ENCODE peak calls at places on chromosomes 11 and 22, in seven cellular contexts. D, L, Q, O, C, K and W are unnamed samples.

GRCh38 chr22:37951305-37951704 is 2.1 kb downstream of the C22orf23 start:
- DNase-seq in D (no peak), Q (no peak), C (no peak), K (no peak), O (no peak), L (no peak), W (no peak)

GRCh38 chr11:120805960-120806555 is 217.8 kb upstream of the TBCEL start:
- DNase-seq in C (no peak), L (no peak), D (peak), Q (no peak), O (no peak), K (no peak), W (no peak)

GRCh38 chr22:41501209-41501608 is 32.3 kb downstream of the ACO2 start:
- DNase-seq in Q (no peak), D (peak), O (no peak), L (no peak), C (no peak), K (peak), W (peak)

GRCh38 chr11:88206746-88207145 is 31.5 kb upstream of the RAB38 start:
- DNase-seq in C (no peak), O (no peak), D (peak), K (no peak), Q (no peak), L (no peak), W (no peak)

GRCh38 chr11:78789365-78789764 is 214.7 kb upstream of the NARS2 start:
- DNase-seq in L (no peak), Q (no peak), D (no peak), O (peak), C (no peak), K (no peak), W (no peak)

GRCh38 chr22:41983516-41983915 is 14.3 kb downstream of the SEPTIN3 start:
- DNase-seq in Q (no peak), K (no peak), D (no peak), O (no peak), C (peak), L (no peak), W (no peak)

GRCh38 chr11:8233691-8234424 is 29.8 kb downstream of the LMO1 start:
- DNase-seq in D (no peak), K (no peak), O (peak), L (no peak), C (no peak), Q (peak), W (no peak)

GRCh38 chr22:42367980-42368378 is 64.2 kb downstream of the NFAM1 start:
- DNase-seq in K (no peak), Q (no peak), O (no peak), C (no peak), L (no peak), D (no peak), W (no peak)

GRCh38 chr22:24436553-24436952 is 9.2 kb downstream of the ADORA2A start:
- DNase-seq in Q (no peak), L (no peak), O (no peak), C (no peak), D (no peak), K (no peak), W (no peak)

GRCh38 chr22:22049684-22050083 is 67.1 kb upstream of the TOP3B start:
- DNase-seq in C (no peak), K (no peak), O (no peak), D (no peak), Q (no peak), L (no peak), W (no peak)

GRCh38 chr11:104879514-104880190 is 18.6 kb downstream of the CASP12 start:
- DNase-seq in C (no peak), D (no peak), O (no peak), K (no peak), L (no peak), Q (no peak), W (no peak)
- TF ChIP-seq CTCF in C (no peak), D (no peak), O (no peak), K (no peak), L (no peak), Q (no peak), W (no peak)

DNA sequence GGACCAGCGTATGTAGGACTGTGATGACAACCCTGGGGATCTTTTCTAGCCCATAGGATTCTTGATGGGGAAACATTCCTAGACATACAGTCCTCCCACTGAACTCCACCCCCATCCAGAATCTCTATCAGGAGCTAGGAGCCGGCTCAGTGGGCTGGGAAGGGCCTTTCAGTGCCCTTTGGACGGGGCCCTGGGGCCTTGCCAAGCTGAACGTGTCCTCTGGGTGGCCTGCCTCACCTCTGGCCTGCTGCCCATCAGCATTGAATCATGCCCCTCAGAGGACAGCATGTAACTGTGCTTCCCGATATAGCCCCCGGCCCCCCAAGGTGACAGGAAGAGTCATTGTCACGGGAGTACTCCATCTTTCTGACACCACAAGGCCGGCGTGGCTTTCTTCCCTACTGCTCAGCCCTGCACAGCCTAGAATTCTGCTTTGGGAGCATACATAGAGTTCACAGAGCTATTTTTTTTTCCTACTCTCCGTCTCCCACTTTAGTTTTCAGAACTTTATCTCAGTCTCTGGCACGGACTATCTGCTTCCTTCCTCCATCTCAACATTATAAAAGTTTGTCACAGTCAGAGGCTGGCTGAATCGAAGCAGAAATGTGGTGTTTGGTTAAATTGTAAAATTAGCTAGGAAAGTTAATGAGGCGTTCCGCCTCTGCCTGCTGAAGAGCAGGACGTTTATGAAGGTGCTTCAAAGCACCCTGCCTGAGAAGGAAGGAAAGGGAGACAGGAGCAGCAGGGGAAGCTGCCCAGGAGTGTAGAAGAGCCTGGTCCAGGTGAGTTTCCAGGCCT is 111.9 kb downstream of the ZBTB16 start:
- DNase-seq in L (peak), K (no peak), C (no peak), D (no peak), Q (no peak), O (peak), W (no peak)
- TF ChIP-seq CTCF in L (no peak), K (no peak), C (no peak), D (no peak), Q (no peak), O (no peak), W (no peak)

DNA sequence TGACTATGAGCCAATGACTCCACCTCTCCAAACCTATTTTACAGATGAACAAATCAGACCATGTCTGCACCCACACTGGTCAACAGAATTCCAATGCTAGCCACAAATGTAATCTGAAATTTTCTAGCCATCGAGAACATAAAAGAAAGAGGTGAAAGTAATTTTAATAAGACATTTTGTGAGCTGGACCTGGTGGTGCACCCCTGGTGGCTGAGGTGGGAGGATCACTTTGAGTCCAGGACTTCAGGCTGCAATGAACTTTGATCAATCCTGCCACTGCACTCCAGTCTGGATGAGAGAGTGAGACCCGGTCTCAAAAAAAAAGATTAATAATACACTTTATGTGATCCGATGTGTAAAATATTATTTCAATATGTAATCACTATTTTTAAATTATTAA is 9.4 kb upstream of the RNF185 start:
- DNase-seq in Q (no peak), K (no peak), O (no peak), C (no peak), L (no peak), D (peak), W (no peak)
- TF ChIP-seq CTCF in Q (peak), K (peak), O (peak), C (peak), L (no peak), D (peak), W (no peak)

GRCh38 chr11:107606122-107606521 is 15.2 kb downstream of the ELMOD1 start:
- DNase-seq in Q (no peak), L (no peak), D (peak), O (no peak), K (no peak), C (no peak), W (no peak)
- TF ChIP-seq CTCF in Q (no peak), L (no peak), D (no peak), O (no peak), K (peak), C (peak), W (no peak)

GRCh38 chr22:29114392-29114791 is 41.6 kb downstream of the KREMEN1 start:
- DNase-seq in Q (no peak), K (no peak), C (no peak), O (no peak), L (no peak), D (no peak), W (no peak)
- TF ChIP-seq CTCF in Q (no peak), K (no peak), C (no peak), O (no peak), L (no peak), D (no peak), W (no peak)

GRCh38 chr22:30435674-30436126 is 10.1 kb downstream of the MTFP1 start:
- DNase-seq in D (peak), K (peak), O (no peak), Q (no peak), L (no peak), C (no peak), W (peak)
- TF ChIP-seq CTCF in D (no peak), K (peak), O (no peak), Q (no peak), L (no peak), C (no peak), W (peak)

GRCh38 chr11:36469063-36469462 is 41.0 kb downstream of the TRAF6 start:
- DNase-seq in O (no peak), Q (peak), C (no peak), L (no peak), D (no peak), K (peak), W (peak)
- TF ChIP-seq CTCF in O (peak), Q (peak), C (peak), L (no peak), D (peak), K (peak), W (no peak)

DNA sequence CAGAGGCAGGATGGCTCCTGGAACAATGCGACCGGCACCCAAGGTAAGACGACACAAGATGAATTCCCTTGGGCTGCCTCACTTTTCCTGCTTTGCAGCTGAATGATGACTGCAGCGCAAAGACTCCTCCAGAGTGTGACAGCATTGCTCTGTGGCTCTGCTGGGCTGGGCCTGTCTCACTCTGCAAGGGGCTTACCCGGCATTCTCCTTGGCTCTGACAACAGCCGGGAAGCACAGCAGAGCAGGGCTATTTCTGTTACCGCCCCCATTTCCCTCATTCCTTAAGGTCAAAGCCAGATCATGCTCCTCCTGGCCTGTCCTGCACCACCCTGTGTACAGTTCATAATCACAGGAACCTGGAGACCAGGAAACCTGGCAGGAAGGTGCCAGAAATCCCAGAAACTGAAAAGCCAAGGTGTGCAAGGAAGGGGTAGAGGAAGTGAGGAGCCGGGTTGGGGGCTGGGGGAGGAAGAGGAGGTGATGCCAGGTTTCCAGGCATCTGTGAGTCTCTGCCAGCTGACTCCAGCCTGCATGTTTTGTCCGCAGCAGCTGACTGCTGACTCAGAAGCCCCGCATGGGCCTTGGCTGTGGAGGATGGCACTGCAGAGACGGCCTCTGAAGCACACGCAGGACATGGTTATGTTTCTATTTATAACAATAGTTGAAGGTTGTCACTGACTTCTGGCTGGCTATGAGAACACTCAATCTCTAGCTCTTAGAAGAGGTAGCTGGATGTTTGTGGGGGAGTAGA is 113.6 kb downstream of the MICAL3 start:
- DNase-seq in Q (peak), L (peak), K (no peak), O (peak), C (peak), D (no peak), W (no peak)
- TF ChIP-seq CTCF in Q (no peak), L (no peak), K (peak), O (peak), C (peak), D (peak), W (no peak)

DNA sequence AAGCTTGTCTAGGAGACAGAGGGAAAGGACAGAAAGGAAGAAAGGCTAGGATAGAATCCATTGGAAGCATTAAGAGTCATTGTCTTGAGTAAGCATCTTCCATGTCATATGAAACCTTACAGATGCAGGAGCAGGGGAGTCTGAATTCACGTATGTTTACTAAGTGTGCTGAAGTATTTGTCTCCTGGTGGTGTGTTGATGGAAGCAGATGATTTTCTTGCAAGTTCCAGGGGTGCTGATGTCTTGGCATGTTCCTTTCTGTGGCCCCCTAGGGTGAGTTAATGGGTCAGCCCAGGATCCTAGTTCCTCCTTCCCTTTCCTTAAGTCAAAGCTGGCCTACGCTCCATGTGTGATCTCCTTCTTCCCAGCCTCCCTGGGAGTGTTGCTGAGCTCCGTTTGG is 110.2 kb downstream of the TEAD1 start:
- DNase-seq in K (no peak), Q (no peak), C (no peak), D (no peak), L (no peak), O (no peak), W (no peak)
- TF ChIP-seq CTCF in K (no peak), Q (no peak), C (no peak), D (no peak), L (no peak), O (no peak), W (no peak)

GRCh38 chr11:126282742-126283591 is at the start of gene TIRAP:
- DNase-seq in Q (peak), O (peak), D (peak), K (peak), L (no peak), C (no peak), W (peak)
- TF ChIP-seq CTCF in Q (peak), O (no peak), D (no peak), K (no peak), L (peak), C (no peak), W (no peak)